ENCODE peak calls at places on chromosomes 2 and 18, in six cellular contexts. F is stimulated activated naive CD4-positive, alpha-beta T cell; R is GM23248; O is kidney epithelial cell; G is amygdala; B is Peyer's patch. I is an unnamed sample.

GRCh38 chr2:226979004-226979403 is 143.2 kb downstream of the RHBDD1 start:
- DNase-seq in F (no peak), R (no peak), B (no peak), O (no peak), G (no peak), I (no peak)

GRCh38 chr2:190123956-190124355 is 61.4 kb upstream of the MSTN start:
- DNase-seq in F (no peak), B (no peak), R (peak; percentile 24), O (no peak), G (no peak), I (no peak)

GRCh38 chr2:15617778-15618448 is 26.2 kb downstream of the DDX1 start:
- DNase-seq in O (no peak), G (no peak), R (no peak), F (no peak), B (no peak), I (no peak)

GRCh38 chr2:3657881-3658280 is at the start of gene ALLC:
- DNase-seq in O (no peak), B (no peak), G (no peak), R (no peak), F (no peak), I (no peak)

GRCh38 chr2:64819774-64820688 is 166.3 kb upstream of the SERTAD2 start:
- DNase-seq in F (peak; percentile 83), G (no peak), R (peak; percentile 51), O (no peak), B (peak; percentile 65), I (peak; percentile 91)

GRCh38 chr2:210577263-210578071 is 21.1 kb downstream of the CPS1 start:
- DNase-seq in R (peak; percentile 70), O (no peak), B (no peak), F (peak; percentile 9), G (no peak), I (peak; percentile 81)

GRCh38 chr2:121150126-121150525 is 134.9 kb downstream of the TFCP2L1 start:
- DNase-seq in R (no peak), B (no peak), O (no peak), G (no peak), F (no peak), I (no peak)

GRCh38 chr18:21366896-21367295 is 124.9 kb downstream of the GREB1L start:
- DNase-seq in F (no peak), B (no peak), R (no peak), G (no peak), O (no peak), I (no peak)

GRCh38 chr2:197079832-197080555 is 153.5 kb upstream of the PGAP1 start:
- DNase-seq in R (peak; percentile 45), F (no peak), O (no peak), B (no peak), G (no peak), I (no peak)

GRCh38 chr2:15800489-15801329 is 139.6 kb upstream of the MYCN start:
- DNase-seq in O (no peak), F (no peak), B (no peak), G (peak; percentile 77), R (no peak), I (no peak)

GRCh38 chr2:214203744-214204289 is 207.0 kb upstream of the VWC2L start:
- DNase-seq in G (no peak), O (no peak), R (peak; percentile 75), B (no peak), F (no peak), I (no peak)

GRCh38 chr2:223700221-223700620 is 98.1 kb upstream of the SCG2 start:
- DNase-seq in O (no peak), G (no peak), F (no peak), R (no peak), B (no peak), I (no peak)

GRCh38 chr2:120576509-120577474 is 158.9 kb upstream of the GLI2 start:
- DNase-seq in F (no peak), B (no peak), O (no peak), G (no peak), R (peak; percentile 88), I (no peak)

GRCh38 chr2:55885129-55885943 is 38.2 kb downstream of the EFEMP1 start:
- DNase-seq in B (no peak), O (peak; percentile 38), F (no peak), G (no peak), R (peak; percentile 90), I (no peak)

GRCh38 chr2:145431181-145431951 is 911.4 kb upstream of the ZEB2 start:
- DNase-seq in R (no peak), G (no peak), B (no peak), F (no peak), O (peak; percentile 5), I (no peak)

GRCh38 chr2:289362-290089 is 1.6 kb upstream of the ALKAL2 start:
- DNase-seq in B (no peak), R (peak; percentile 45), F (peak; percentile 33), G (no peak), O (no peak), I (no peak)

GRCh38 chr2:82344670-82345069 is 2040.1 kb upstream of the LRRTM1 start:
- DNase-seq in G (no peak), F (no peak), R (no peak), B (no peak), O (no peak), I (no peak)

GRCh38 chr2:210611466-210611865 is 55.1 kb downstream of the CPS1 start:
- DNase-seq in O (no peak), B (no peak), F (no peak), R (no peak), G (no peak), I (no peak)

GRCh38 chr2:216286616-216287231 is 85.6 kb downstream of the MARCHF4 start:
- DNase-seq in R (peak; percentile 4), B (no peak), O (no peak), G (no peak), F (no peak), I (no peak)

GRCh38 chr2:162074579-162074922 is 536 bp upstream of the DPP4 start:
- DNase-seq in F (no peak), O (no peak), G (no peak), B (no peak), R (peak; percentile 48), I (no peak)

GRCh38 chr2:85577386-85578242 is at the start of gene VAMP8:
- DNase-seq in G (no peak), F (peak; percentile 25), R (no peak), B (peak; percentile 84), O (peak; percentile 16), I (peak; percentile 89)

GRCh38 chr2:61816480-61817355 is 37.1 kb downstream of the FAM161A start:
- DNase-seq in F (no peak), G (no peak), B (no peak), R (peak; percentile 23), O (no peak), I (no peak)

GRCh38 chr2:100418563-100418962 is 1.1 kb upstream of the CHST10 start:
- DNase-seq in R (no peak), O (no peak), B (no peak), G (no peak), F (no peak), I (no peak)

GRCh38 chr2:86055314-86055713 is 50.4 kb downstream of the POLR1A start:
- DNase-seq in G (no peak), O (no peak), R (no peak), F (no peak), B (peak; percentile 3), I (no peak)

GRCh38 chr2:121297217-121297830 is 12.3 kb upstream of the TFCP2L1 start:
- DNase-seq in G (no peak), F (no peak), R (peak; percentile 57), B (no peak), O (no peak), I (peak; percentile 73)

GRCh38 chr2:240024766-240025165 is 376 bp downstream of the NDUFA10 start:
- DNase-seq in O (no peak), G (no peak), F (no peak), B (no peak), R (peak; percentile 49), I (peak; percentile 65)